ENCODE peak calls at places on chromosome 17, in ten cellular contexts. V, O, P, W, R, Q, G, S, U and J are unnamed samples.

GRCh38 chr17:57985675-57985974 is 2.4 kb downstream of the VEZF1 start:
- DNase-seq in V (no peak), O (no peak), P (no peak), W (no peak), R (no peak), Q (no peak), G (no peak), S (peak; percentile 25), U (no peak), J (no peak)

GRCh38 chr17:76569607-76570279 is 15.9 kb downstream of the ST6GALNAC2 start:
- DNase-seq in V (no peak), O (peak; percentile 38), P (no peak), W (no peak), R (no peak), Q (no peak), G (no peak), S (no peak), U (peak; percentile 65), J (no peak)

GRCh38 chr17:9028171-9028570 is 6.9 kb downstream of the NTN1 start:
- DNase-seq in V (no peak), O (no peak), P (no peak), W (no peak), R (no peak), Q (no peak), G (no peak), S (no peak), U (no peak), J (no peak)

GRCh38 chr17:68972119-68972704 is 17.0 kb upstream of the ABCA8 start:
- DNase-seq in V (no peak), O (peak; percentile 15), P (no peak), W (no peak), R (no peak), Q (no peak), G (peak; percentile 50), S (peak; percentile 36), U (no peak), J (peak; percentile 30)

GRCh38 chr17:63496177-63496576 is 19.3 kb downstream of the ACE start:
- DNase-seq in V (no peak), O (no peak), P (no peak), W (no peak), R (no peak), Q (no peak), G (no peak), S (no peak), U (no peak), J (no peak)

GRCh38 chr17:81831957-81832607 is 1.0 kb downstream of the MCRIP1 start:
- DNase-seq in V (no peak), O (no peak), P (peak; percentile 26), W (no peak), R (no peak), Q (no peak), G (no peak), S (peak; percentile 41), U (no peak), J (no peak)

GRCh38 chr17:43388198-43389021 is 10.4 kb upstream of the ARL4D start:
- DNase-seq in V (peak; percentile 93), O (peak; percentile 87), P (peak; percentile 78), W (peak; percentile 92), R (peak; percentile 98), Q (peak; percentile 91), G (peak; percentile 88), S (peak; percentile 92), U (peak; percentile 94), J (peak; percentile 76)

GRCh38 chr17:2928294-2928890 is 132.2 kb downstream of the RAP1GAP2 start:
- DNase-seq in V (no peak), O (no peak), P (no peak), W (no peak), R (no peak), Q (no peak), G (no peak), S (no peak), U (no peak), J (no peak)

GRCh38 chr17:38681096-38681495 is 6.3 kb upstream of the EPOP start:
- DNase-seq in V (no peak), O (no peak), P (no peak), W (no peak), R (no peak), Q (no peak), G (no peak), S (no peak), U (no peak), J (no peak)

GRCh38 chr17:82034371-82035011 is 3.0 kb downstream of the DCXR start:
- DNase-seq in V (no peak), O (no peak), P (no peak), W (no peak), R (no peak), Q (no peak), G (no peak), S (no peak), U (no peak), J (no peak)

GRCh38 chr17:75830168-75831031 is 13.8 kb downstream of the UNC13D start:
- DNase-seq in V (peak; percentile 90), O (peak; percentile 44), P (no peak), W (no peak), R (no peak), Q (no peak), G (peak; percentile 51), S (no peak), U (no peak), J (no peak)

GRCh38 chr17:5211458-5211857 is 19.8 kb upstream of the ZNF594 start:
- DNase-seq in V (no peak), O (no peak), P (no peak), W (no peak), R (no peak), Q (no peak), G (no peak), S (no peak), U (no peak), J (no peak)

GRCh38 chr17:1379930-1380313 is 20.1 kb downstream of the YWHAE start:
- DNase-seq in V (no peak), O (no peak), P (no peak), W (no peak), R (no peak), Q (no peak), G (no peak), S (no peak), U (no peak), J (peak; percentile 90)

GRCh38 chr17:17415006-17415405 is 61.8 kb upstream of the MED9 start:
- DNase-seq in V (no peak), O (no peak), P (no peak), W (no peak), R (no peak), Q (no peak), G (no peak), S (peak; percentile 19), U (no peak), J (no peak)
- H3K27ac ChIP-seq in V (no peak overlapping the region), O (no peak overlapping the region), P (no peak overlapping the region), W (no peak overlapping the region), R (no peak overlapping the region), Q (no peak overlapping the region), G (no peak overlapping the region), S (no peak overlapping the region), U (no peak overlapping the region), J (no peak overlapping the region)

GRCh38 chr17:40664582-40665333 is at the start of gene KRT222:
- DNase-seq in V (no peak), O (no peak), P (no peak), W (no peak), R (no peak), Q (no peak), G (peak; percentile 5), S (no peak), U (no peak), J (no peak)

GRCh38 chr17:40659909-40660308 is 5.1 kb downstream of the KRT222 start:
- DNase-seq in V (no peak), O (no peak), P (no peak), W (no peak), R (no peak), Q (no peak), G (no peak), S (no peak), U (no peak), J (no peak)

GRCh38 chr17:40658396-40658795 is 6.6 kb downstream of the KRT222 start:
- DNase-seq in V (no peak), O (no peak), P (no peak), W (no peak), R (no peak), Q (no peak), G (no peak), S (no peak), U (no peak), J (no peak)

GRCh38 chr17:40666366-40666765 is 1.4 kb upstream of the KRT222 start:
- DNase-seq in V (no peak), O (no peak), P (no peak), W (no peak), R (no peak), Q (no peak), G (no peak), S (no peak), U (no peak), J (no peak)

GRCh38 chr17:40663252-40663651 is 1.7 kb downstream of the KRT222 start:
- DNase-seq in V (no peak), O (no peak), P (no peak), W (no peak), R (no peak), Q (no peak), G (no peak), S (no peak), U (no peak), J (no peak)
- H3K4me1 ChIP-seq in V (no peaks in the 10 kb centered on the region), O (no peaks in the 10 kb centered on the region), P (no peaks in the 10 kb centered on the region), W (no peaks in the 10 kb centered on the region), R (no peaks in the 10 kb centered on the region), Q (no peaks in the 10 kb centered on the region), G (no peaks in the 10 kb centered on the region), S (no peaks in the 10 kb centered on the region), U (no peaks in the 10 kb centered on the region), J (no peaks in the 10 kb centered on the region)

DNA sequence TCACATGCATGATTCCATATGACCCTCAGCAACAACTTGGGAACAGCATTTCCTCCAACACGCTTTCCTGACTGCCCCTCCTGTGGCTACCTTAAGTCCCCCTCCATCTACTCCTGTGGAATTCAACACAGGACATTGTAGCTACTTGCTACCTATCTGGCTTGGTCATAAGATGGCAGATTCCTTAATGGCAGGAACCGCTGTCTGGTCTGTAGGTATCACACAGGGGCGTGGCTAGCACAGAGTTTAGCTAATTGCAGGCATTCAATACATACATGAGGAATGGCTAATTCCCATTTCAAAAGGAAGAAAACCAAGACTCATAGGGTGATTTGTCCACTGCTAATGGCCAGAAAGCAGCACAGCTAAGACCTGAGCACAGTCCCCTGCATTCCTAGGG is 8.6 kb downstream of the LRRC59 start:
- DNase-seq in V (no peak), O (no peak), P (no peak), W (no peak), R (no peak), Q (no peak), G (no peak), S (no peak), U (no peak), J (no peak)
- H3K36me3 ChIP-seq in V (peaks cover 44% of the 10 kb centered on the region), O (peaks cover 99% of the 10 kb centered on the region), P (peaks cover 93% of the 10 kb centered on the region), W (peaks cover 92% of the 10 kb centered on the region), R (peaks cover 100% of the 10 kb centered on the region), Q (peaks cover 80% of the 10 kb centered on the region), G (peaks cover 66% of the 10 kb centered on the region), S (peaks cover 81% of the 10 kb centered on the region), U (peaks cover 59% of the 10 kb centered on the region), J (peaks cover 40% of the 10 kb centered on the region)

GRCh38 chr17:41740506-41740905 is 6.1 kb upstream of the HAP1 start:
- DNase-seq in V (no peak), O (no peak), P (no peak), W (no peak), R (no peak), Q (no peak), G (no peak), S (no peak), U (no peak), J (no peak)
- H3K27ac ChIP-seq in V (no peak overlapping the region), O (no peak overlapping the region), P (no peak overlapping the region), W (no peak overlapping the region), R (no peak overlapping the region), Q (no peak overlapping the region), G (no peak overlapping the region), S (no peak overlapping the region), U (peak overlapping the region; percentile 54), J (no peak overlapping the region)